ENCODE peak calls at places on chromosomes 12 and 14, in seven cellular contexts. P, B, C, A, R, W and X are unnamed samples.

GRCh38 chr12:32033411-32033810 is 73.2 kb upstream of the BICD1 start:
- DNase-seq in P (peak), B (no peak), C (no peak), A (no peak), R (no peak), W (peak), X (no peak)

GRCh38 chr12:12097821-12098688 is 27.3 kb downstream of the BCL2L14 start:
- DNase-seq in P (peak), B (no peak), C (no peak), A (no peak), R (no peak), W (no peak), X (no peak)

GRCh38 chr14:61475316-61475715 is 153.9 kb downstream of the PRKCH start:
- DNase-seq in P (peak), B (no peak), C (peak), A (peak), R (peak), W (peak), X (peak)

GRCh38 chr12:78871566-78871965 is 7.0 kb downstream of the SYT1 start:
- DNase-seq in P (no peak), B (no peak), C (no peak), A (peak), R (no peak), W (no peak), X (no peak)

GRCh38 chr14:47262801-47263200 is 412.6 kb downstream of the MDGA2 start:
- DNase-seq in P (no peak), B (no peak), C (no peak), A (no peak), R (no peak), W (no peak), X (no peak)

GRCh38 chr12:4900327-4900726 is 9.4 kb upstream of the KCNA1 start:
- DNase-seq in P (no peak), B (no peak), C (no peak), A (peak), R (peak), W (no peak), X (peak)

GRCh38 chr12:27237790-27238771 is 6.0 kb upstream of the STK38L start:
- DNase-seq in P (no peak), B (no peak), C (no peak), A (no peak), R (no peak), W (no peak), X (peak)

GRCh38 chr14:59013672-59014298 is 174.7 kb upstream of the DAAM1 start:
- DNase-seq in P (no peak), B (no peak), C (no peak), A (peak), R (peak), W (no peak), X (peak)

GRCh38 chr12:113314121-113314529 is 20.8 kb downstream of the SLC8B1 start:
- DNase-seq in P (no peak), B (no peak), C (no peak), A (no peak), R (no peak), W (no peak), X (peak)

GRCh38 chr12:8560986-8561385 is 20.3 kb upstream of the CLEC4E start:
- DNase-seq in P (no peak), B (no peak), C (no peak), A (no peak), R (no peak), W (peak), X (no peak)

GRCh38 chr14:53295985-53296582 is 143.0 kb upstream of the DDHD1 start:
- DNase-seq in P (peak), B (no peak), C (peak), A (peak), R (peak), W (peak), X (peak)

GRCh38 chr12:80056845-80057244 is 42.5 kb upstream of the OTOGL start:
- DNase-seq in P (peak), B (no peak), C (no peak), A (peak), R (no peak), W (no peak), X (no peak)

GRCh38 chr12:44193281-44193680 is 357.4 kb downstream of the TMEM117 start:
- DNase-seq in P (no peak), B (no peak), C (no peak), A (no peak), R (peak), W (no peak), X (no peak)

GRCh38 chr12:90020006-90020405 is 311.4 kb upstream of the ATP2B1 start:
- DNase-seq in P (no peak), B (no peak), C (no peak), A (no peak), R (peak), W (no peak), X (peak)

GRCh38 chr14:59190372-59190771 is 1.9 kb downstream of the DAAM1 start:
- DNase-seq in P (no peak), B (no peak), C (peak), A (no peak), R (no peak), W (peak), X (peak)

GRCh38 chr14:70660967-70661871 is 19.5 kb downstream of the TTC9 start:
- DNase-seq in P (no peak), B (peak), C (no peak), A (no peak), R (no peak), W (no peak), X (no peak)

GRCh38 chr14:92848941-92849340 is 54.8 kb downstream of the GOLGA5 start:
- DNase-seq in P (peak), B (no peak), C (no peak), A (no peak), R (no peak), W (no peak), X (no peak)

GRCh38 chr12:8493084-8493483 is 20.2 kb upstream of the CLEC4D start:
- DNase-seq in P (no peak), B (no peak), C (no peak), A (no peak), R (no peak), W (no peak), X (no peak)

GRCh38 chr14:74947353-74948227 is 7.8 kb downstream of the PGF start:
- DNase-seq in P (no peak), B (no peak), C (no peak), A (no peak), R (no peak), W (no peak), X (no peak)

GRCh38 chr14:70708717-70709570 is 67.2 kb downstream of the TTC9 start:
- DNase-seq in P (no peak), B (no peak), C (no peak), A (no peak), R (no peak), W (no peak), X (no peak)

GRCh38 chr14:105685003-105685402 is 158.6 kb downstream of the TMEM121 start:
- DNase-seq in P (no peak), B (no peak), C (no peak), A (no peak), R (no peak), W (no peak), X (no peak)

GRCh38 chr14:105694961-105695360 is 168.6 kb downstream of the TMEM121 start:
- DNase-seq in P (no peak), B (no peak), C (no peak), A (no peak), R (no peak), W (no peak), X (no peak)

GRCh38 chr14:105689722-105690121 is 163.3 kb downstream of the TMEM121 start:
- DNase-seq in P (no peak), B (no peak), C (no peak), A (no peak), R (no peak), W (no peak), X (no peak)

GRCh38 chr14:105690671-105691070 is 164.3 kb downstream of the TMEM121 start:
- DNase-seq in P (no peak), B (no peak), C (no peak), A (no peak), R (no peak), W (no peak), X (no peak)
- H3K4me3 ChIP-seq in P (no peak), B (no peak), C (no peak), A (no peak), R (no peak), W (no peak), X (no peak)

GRCh38 chr14:67887478-67887877 is 67.9 kb downstream of the RAD51B start:
- DNase-seq in P (no peak), B (no peak), C (no peak), A (no peak), R (no peak), W (no peak), X (no peak)
- TF ChIP-seq EZH2 in P (no peak), B (no peak), C (no peak), A (no peak), R (no peak), W (no peak), X (no peak)

GRCh38 chr12:6384499-6385436 is 806 bp downstream of the LTBR start:
- DNase-seq in P (no peak), B (no peak), C (no peak), A (no peak), R (no peak), W (peak), X (peak)
- H3K4me3 ChIP-seq in P (peak), B (no peak), C (no peak), A (peak), R (peak), W (no peak), X (peak)

GRCh38 chr12:143964-144649 is 69.8 kb downstream of the SLC6A12 start:
- DNase-seq in P (no peak), B (no peak), C (peak), A (no peak), R (no peak), W (peak), X (peak)

GRCh38 chr12:135127-135526 is 68.6 kb downstream of the IQSEC3 start:
- DNase-seq in P (no peak), B (no peak), C (no peak), A (no peak), R (no peak), W (no peak), X (no peak)

GRCh38 chr12:138171-138897 is 71.8 kb downstream of the IQSEC3 start:
- DNase-seq in P (no peak), B (no peak), C (no peak), A (no peak), R (no peak), W (no peak), X (no peak)

GRCh38 chr12:139585-139984 is 73.0 kb downstream of the IQSEC3 start:
- DNase-seq in P (no peak), B (no peak), C (peak), A (peak), R (no peak), W (peak), X (peak)

GRCh38 chr12:138898-139534 is 72.4 kb downstream of the IQSEC3 start:
- DNase-seq in P (no peak), B (no peak), C (peak), A (peak), R (no peak), W (no peak), X (peak)
- TF ChIP-seq EZH2 in P (peak), B (no peak), C (no peak), A (peak), R (no peak), W (no peak), X (no peak)

GRCh38 chr12:122350444-122350843 is 72.0 kb downstream of the CLIP1 start:
- DNase-seq in P (peak), B (no peak), C (no peak), A (peak), R (no peak), W (no peak), X (peak)

GRCh38 chr12:122349078-122349477 is 73.4 kb downstream of the CLIP1 start:
- DNase-seq in P (no peak), B (no peak), C (no peak), A (no peak), R (no peak), W (no peak), X (no peak)

GRCh38 chr12:122346054-122346453 is 76.4 kb downstream of the CLIP1 start:
- DNase-seq in P (no peak), B (no peak), C (no peak), A (no peak), R (no peak), W (no peak), X (no peak)

GRCh38 chr12:122348505-122348904 is 74.0 kb downstream of the CLIP1 start:
- DNase-seq in P (no peak), B (no peak), C (no peak), A (no peak), R (no peak), W (no peak), X (no peak)

GRCh38 chr12:122345042-122345441 is 77.4 kb downstream of the CLIP1 start:
- DNase-seq in P (no peak), B (no peak), C (no peak), A (no peak), R (no peak), W (no peak), X (no peak)
- H3K4me3 ChIP-seq in P (no peak), B (no peak), C (no peak), A (no peak), R (no peak), W (no peak), X (no peak)

DNA sequence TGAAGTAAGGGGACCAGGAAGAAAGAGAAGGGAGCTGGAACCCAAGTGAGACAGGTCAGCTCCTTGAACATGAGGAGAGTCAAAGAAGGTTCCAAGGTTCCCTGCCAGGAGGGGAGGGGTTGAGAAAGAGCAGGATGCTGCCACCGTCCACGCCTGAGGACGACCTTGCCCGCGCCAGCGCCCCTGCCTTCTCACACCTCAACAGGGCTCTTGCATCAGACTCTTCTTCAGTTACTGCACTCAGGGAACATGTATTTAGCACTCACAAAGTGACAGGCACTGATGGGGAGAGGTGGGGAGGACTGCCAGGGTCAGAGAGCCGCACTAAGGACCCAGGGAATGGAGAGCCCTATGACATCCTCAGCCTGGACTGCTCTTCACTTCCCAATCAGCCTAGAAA is 102.1 kb upstream of the NUDT4 start:
- DNase-seq in P (no peak), B (no peak), C (no peak), A (no peak), R (no peak), W (no peak), X (no peak)
- TF ChIP-seq EZH2 in P (no peak), B (no peak), C (no peak), A (no peak), R (no peak), W (no peak), X (no peak)

DNA sequence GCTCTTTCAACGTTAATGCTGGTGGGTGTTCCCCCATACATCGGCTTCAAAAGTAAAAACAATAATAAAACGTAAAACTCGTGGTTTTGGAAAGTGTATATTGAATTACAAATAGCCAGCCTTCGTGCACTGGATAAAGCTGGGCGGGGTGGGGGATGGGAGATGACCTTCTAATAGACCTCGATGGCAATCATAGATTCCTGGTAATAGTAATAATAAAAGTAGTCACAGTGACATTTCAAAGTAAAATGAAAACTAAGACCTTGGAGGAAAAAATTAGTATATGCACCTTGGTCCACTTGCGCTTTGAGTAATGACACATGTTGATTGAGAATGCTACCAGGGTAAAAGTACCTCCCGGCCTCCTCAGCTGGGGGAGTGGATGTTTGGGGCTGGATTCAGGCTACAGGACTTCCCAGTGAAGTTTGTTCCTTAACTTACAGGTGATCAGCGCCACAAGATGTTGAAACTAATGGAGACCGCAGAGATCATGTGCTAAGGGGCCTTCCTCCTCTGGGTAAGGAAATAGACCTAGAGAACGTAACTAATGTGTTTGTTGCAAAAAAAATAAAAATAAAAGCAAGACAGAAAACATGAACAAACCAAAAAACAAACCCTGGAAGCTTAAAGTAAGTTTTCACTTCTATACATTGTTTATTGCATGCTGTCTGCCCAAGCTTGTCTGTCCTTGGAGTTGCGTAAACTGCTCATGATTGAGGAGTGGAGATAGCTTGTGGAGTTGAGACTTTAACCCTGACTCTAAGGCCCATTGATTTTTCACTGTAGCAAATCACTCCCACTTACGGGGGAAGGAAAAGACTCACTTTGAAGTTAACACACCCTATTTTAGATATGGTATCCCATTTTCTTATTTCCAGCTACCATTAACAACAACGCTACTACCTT is 905 bp upstream of the LRIG3 start:
- DNase-seq in P (no peak), B (no peak), C (no peak), A (no peak), R (no peak), W (peak), X (peak)
- H3K4me3 ChIP-seq in P (peak), B (no peak), C (peak), A (peak), R (peak), W (no peak), X (peak)

GRCh38 chr12:130686511-130686981 is 29.6 kb downstream of the RIMBP2 start:
- DNase-seq in P (no peak), B (no peak), C (peak), A (no peak), R (no peak), W (no peak), X (no peak)
- TF ChIP-seq EZH2 in P (no peak), B (no peak), C (no peak), A (no peak), R (no peak), W (no peak), X (no peak)

DNA sequence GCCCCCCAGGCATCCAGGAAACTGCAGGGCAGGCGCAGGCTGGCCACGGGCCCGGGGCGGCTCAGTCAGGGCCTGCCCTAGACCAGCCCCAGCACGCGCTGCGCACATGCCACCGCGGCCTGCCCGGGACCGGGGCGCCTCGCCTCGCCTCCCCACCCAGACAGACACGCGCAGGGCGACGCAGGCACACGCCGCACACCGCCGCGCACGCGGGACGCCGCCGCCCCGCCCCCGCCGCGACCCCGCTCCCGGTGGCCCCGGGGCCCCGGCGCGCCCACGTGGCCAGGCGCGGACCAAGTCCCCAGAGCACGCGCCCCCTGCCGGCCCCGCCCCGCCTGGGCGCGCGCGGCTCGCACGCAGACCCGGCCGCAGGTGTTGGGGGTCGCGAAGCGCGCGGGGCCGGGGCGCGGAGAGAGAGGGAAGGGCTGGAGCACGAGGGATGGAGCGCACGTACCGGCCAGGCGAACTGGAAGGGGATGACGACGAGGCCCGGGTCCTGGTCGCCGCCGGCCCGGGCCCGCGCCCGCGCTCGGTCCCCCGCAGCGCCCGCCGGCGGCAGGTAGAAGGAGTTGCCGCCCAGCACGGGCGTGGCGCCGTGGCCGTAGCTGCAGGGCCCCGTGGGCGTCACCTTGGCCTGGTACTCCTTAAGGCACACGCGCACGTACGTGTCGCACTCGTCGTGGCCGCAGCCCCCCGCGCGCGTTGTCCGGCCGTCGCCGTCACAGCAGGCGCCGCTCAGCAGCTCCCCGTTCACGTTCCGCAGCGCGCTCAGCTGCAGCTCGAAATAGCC is 1.1 kb downstream of the JAG2 start:
- DNase-seq in P (no peak), B (no peak), C (peak), A (no peak), R (peak), W (peak), X (peak)
- H3K4me3 ChIP-seq in P (peak), B (no peak), C (peak), A (no peak), R (peak), W (peak), X (no peak)

GRCh38 chr14:103846008-103846568 is 1.3 kb downstream of the PPP1R13B start:
- DNase-seq in P (peak), B (no peak), C (no peak), A (no peak), R (no peak), W (no peak), X (no peak)
- TF ChIP-seq EZH2 in P (no peak), B (no peak), C (peak), A (no peak), R (no peak), W (no peak), X (no peak)